ENCODE peak calls at places on chromosomes 3 and 15, in five cellular contexts. One of them, this sample, is unnamed.

GRCh38 chr15:64636541-64636940 is 138.8 kb downstream of the RBPMS2 start:
- DNase-seq in lower leg skin: no peak
- DNase-seq in NCI-H1436 treated with DMSO at 0.1 percent for 48 hours: no peak
- DNase-seq in CD8-positive, alpha-beta memory T cell: no peak
- DNase-seq in iPS DF 19.7: no peak
- DNase-seq in this sample: no peak

GRCh38 chr15:68658151-68658550 is 79.4 kb downstream of the CORO2B start:
- DNase-seq in CD8-positive, alpha-beta memory T cell: no peak
- DNase-seq in lower leg skin: peak
- DNase-seq in iPS DF 19.7: no peak
- DNase-seq in NCI-H1436 treated with DMSO at 0.1 percent for 48 hours: no peak
- DNase-seq in this sample: no peak

GRCh38 chr15:51380999-51381806 is 39.7 kb downstream of the GLDN start:
- DNase-seq in iPS DF 19.7: peak
- DNase-seq in CD8-positive, alpha-beta memory T cell: no peak
- DNase-seq in lower leg skin: peak
- DNase-seq in NCI-H1436 treated with DMSO at 0.1 percent for 48 hours: peak
- DNase-seq in this sample: peak

GRCh38 chr3:194323785-194324735 is 27.1 kb downstream of the CPN2 start:
- DNase-seq in CD8-positive, alpha-beta memory T cell: peak
- DNase-seq in lower leg skin: no peak
- DNase-seq in iPS DF 19.7: no peak
- DNase-seq in NCI-H1436 treated with DMSO at 0.1 percent for 48 hours: no peak
- DNase-seq in this sample: peak

GRCh38 chr3:64880926-64881325 is 193.1 kb upstream of the ADAMTS9 start:
- DNase-seq in iPS DF 19.7: no peak
- DNase-seq in lower leg skin: no peak
- DNase-seq in NCI-H1436 treated with DMSO at 0.1 percent for 48 hours: no peak
- DNase-seq in CD8-positive, alpha-beta memory T cell: no peak
- DNase-seq in this sample: no peak

GRCh38 chr3:153835540-153835939 is 285.6 kb upstream of the ARHGEF26 start:
- DNase-seq in CD8-positive, alpha-beta memory T cell: no peak
- DNase-seq in iPS DF 19.7: no peak
- DNase-seq in lower leg skin: no peak
- DNase-seq in NCI-H1436 treated with DMSO at 0.1 percent for 48 hours: no peak
- DNase-seq in this sample: peak

GRCh38 chr3:177753498-177754155 is 556.3 kb upstream of the TBL1XR1 start:
- DNase-seq in lower leg skin: no peak
- DNase-seq in iPS DF 19.7: no peak
- DNase-seq in CD8-positive, alpha-beta memory T cell: no peak
- DNase-seq in NCI-H1436 treated with DMSO at 0.1 percent for 48 hours: no peak
- DNase-seq in this sample: no peak

GRCh38 chr3:11803977-11804903 is 42.4 kb downstream of the TAMM41 start:
- DNase-seq in iPS DF 19.7: peak
- DNase-seq in lower leg skin: no peak
- DNase-seq in CD8-positive, alpha-beta memory T cell: peak
- DNase-seq in NCI-H1436 treated with DMSO at 0.1 percent for 48 hours: no peak
- DNase-seq in this sample: peak

GRCh38 chr3:172410702-172411477 is 37.4 kb downstream of the GHSR start:
- DNase-seq in CD8-positive, alpha-beta memory T cell: no peak
- DNase-seq in lower leg skin: no peak
- DNase-seq in iPS DF 19.7: no peak
- DNase-seq in NCI-H1436 treated with DMSO at 0.1 percent for 48 hours: no peak
- DNase-seq in this sample: no peak

GRCh38 chr3:132318451-132318850 is 1.2 kb downstream of the ACP3 start:
- DNase-seq in CD8-positive, alpha-beta memory T cell: no peak
- DNase-seq in lower leg skin: no peak
- DNase-seq in iPS DF 19.7: no peak
- DNase-seq in NCI-H1436 treated with DMSO at 0.1 percent for 48 hours: no peak
- DNase-seq in this sample: no peak

GRCh38 chr3:153144779-153145178 is 17.2 kb upstream of the RAP2B start:
- DNase-seq in CD8-positive, alpha-beta memory T cell: no peak
- DNase-seq in lower leg skin: no peak
- DNase-seq in NCI-H1436 treated with DMSO at 0.1 percent for 48 hours: no peak
- DNase-seq in iPS DF 19.7: no peak
- DNase-seq in this sample: no peak

GRCh38 chr3:181454451-181455027 is 257.2 kb upstream of the SOX2 start:
- DNase-seq in CD8-positive, alpha-beta memory T cell: no peak
- DNase-seq in iPS DF 19.7: no peak
- DNase-seq in NCI-H1436 treated with DMSO at 0.1 percent for 48 hours: no peak
- DNase-seq in lower leg skin: no peak
- DNase-seq in this sample: peak

GRCh38 chr15:49741721-49742120 is 120.9 kb downstream of the DTWD1 start:
- DNase-seq in CD8-positive, alpha-beta memory T cell: no peak
- DNase-seq in NCI-H1436 treated with DMSO at 0.1 percent for 48 hours: no peak
- DNase-seq in iPS DF 19.7: no peak
- DNase-seq in lower leg skin: no peak
- DNase-seq in this sample: peak

GRCh38 chr15:43749690-43750345 is 3.6 kb downstream of the PDIA3 start:
- DNase-seq in iPS DF 19.7: no peak
- DNase-seq in CD8-positive, alpha-beta memory T cell: peak
- DNase-seq in lower leg skin: no peak
- DNase-seq in NCI-H1436 treated with DMSO at 0.1 percent for 48 hours: no peak
- DNase-seq in this sample: no peak

GRCh38 chr3:23601020-23601822 is 204.5 kb upstream of the UBE2E1 start:
- DNase-seq in iPS DF 19.7: no peak
- DNase-seq in lower leg skin: no peak
- DNase-seq in NCI-H1436 treated with DMSO at 0.1 percent for 48 hours: no peak
- DNase-seq in CD8-positive, alpha-beta memory T cell: no peak
- DNase-seq in this sample: peak

GRCh38 chr3:128549283-128550112 is 56.5 kb upstream of the GATA2 start:
- DNase-seq in NCI-H1436 treated with DMSO at 0.1 percent for 48 hours: no peak
- DNase-seq in iPS DF 19.7: no peak
- DNase-seq in lower leg skin: peak
- DNase-seq in CD8-positive, alpha-beta memory T cell: no peak
- DNase-seq in this sample: no peak

GRCh38 chr3:40185029-40185695 is 124.3 kb upstream of the EIF1B start:
- DNase-seq in CD8-positive, alpha-beta memory T cell: no peak
- DNase-seq in iPS DF 19.7: no peak
- DNase-seq in lower leg skin: no peak
- DNase-seq in NCI-H1436 treated with DMSO at 0.1 percent for 48 hours: no peak
- DNase-seq in this sample: no peak

GRCh38 chr3:112635674-112636073 is 5.3 kb downstream of the CCDC80 start:
- DNase-seq in NCI-H1436 treated with DMSO at 0.1 percent for 48 hours: no peak
- DNase-seq in iPS DF 19.7: no peak
- DNase-seq in CD8-positive, alpha-beta memory T cell: no peak
- DNase-seq in lower leg skin: no peak
- DNase-seq in this sample: no peak

GRCh38 chr15:62752687-62753517 is 289.6 kb upstream of the TPM1 start:
- DNase-seq in NCI-H1436 treated with DMSO at 0.1 percent for 48 hours: no peak
- DNase-seq in iPS DF 19.7: no peak
- DNase-seq in lower leg skin: no peak
- DNase-seq in CD8-positive, alpha-beta memory T cell: no peak
- DNase-seq in this sample: no peak

GRCh38 chr3:56133423-56133822 is 334.8 kb downstream of the ERC2 start:
- DNase-seq in iPS DF 19.7: no peak
- DNase-seq in CD8-positive, alpha-beta memory T cell: no peak
- DNase-seq in NCI-H1436 treated with DMSO at 0.1 percent for 48 hours: no peak
- DNase-seq in lower leg skin: no peak
- DNase-seq in this sample: no peak

GRCh38 chr15:39925112-39925830 is 5.2 kb upstream of the GPR176 start:
- DNase-seq in NCI-H1436 treated with DMSO at 0.1 percent for 48 hours: no peak
- DNase-seq in lower leg skin: no peak
- DNase-seq in iPS DF 19.7: no peak
- DNase-seq in CD8-positive, alpha-beta memory T cell: no peak
- DNase-seq in this sample: peak

GRCh38 chr15:64651573-64652260 is 123.7 kb downstream of the RBPMS2 start:
- DNase-seq in CD8-positive, alpha-beta memory T cell: peak
- DNase-seq in iPS DF 19.7: no peak
- DNase-seq in lower leg skin: no peak
- DNase-seq in NCI-H1436 treated with DMSO at 0.1 percent for 48 hours: no peak
- DNase-seq in this sample: peak

GRCh38 chr15:68820205-68820588 is 498 bp downstream of the ANP32A start:
- DNase-seq in iPS DF 19.7: no peak
- DNase-seq in NCI-H1436 treated with DMSO at 0.1 percent for 48 hours: no peak
- DNase-seq in CD8-positive, alpha-beta memory T cell: no peak
- DNase-seq in lower leg skin: peak
- DNase-seq in this sample: no peak